ENCODE peak calls at places on chromosome 7, in six cellular contexts. H, F, T, B, K and P are unnamed samples.

GRCh38 chr7:155811895-155812761 is at the start of gene SHH:
- DNase-seq in B (no peak), F (no peak), K (no peak), T (no peak), H (no peak), P (no peak)

GRCh38 chr7:1124816-1125602 is 35.0 kb downstream of the ZFAND2A start:
- DNase-seq in B (no peak), K (peak), F (no peak), H (no peak), T (no peak), P (peak)

GRCh38 chr7:379456-380225 is 89.7 kb downstream of the FOXL3 start:
- DNase-seq in F (peak), H (no peak), B (peak), T (no peak), K (no peak), P (no peak)

GRCh38 chr7:20083781-20084180 is 133.4 kb downstream of the MACC1 start:
- DNase-seq in K (peak), B (no peak), H (no peak), T (no peak), F (no peak), P (peak)

GRCh38 chr7:143314107-143314506 is 1.8 kb upstream of the CLCN1 start:
- DNase-seq in T (no peak), B (no peak), K (no peak), F (no peak), H (no peak), P (no peak)

GRCh38 chr7:47153076-47153475 is 428.8 kb downstream of the TNS3 start:
- DNase-seq in T (peak), K (peak), H (peak), F (peak), B (no peak), P (peak)

GRCh38 chr7:56007891-56008290 is 43.4 kb downstream of the PSPH start:
- DNase-seq in H (no peak), K (no peak), B (no peak), T (no peak), F (no peak), P (no peak)

GRCh38 chr7:23710000-23710399 is at the start of gene STK31:
- DNase-seq in T (no peak), B (no peak), H (no peak), K (no peak), F (no peak), P (no peak)

GRCh38 chr7:22482476-22482875 is 17.5 kb downstream of the STEAP1B start:
- DNase-seq in F (no peak), H (no peak), K (no peak), B (no peak), T (no peak), P (no peak)

GRCh38 chr7:66219805-66220204 is 14.7 kb downstream of the TPST1 start:
- DNase-seq in K (no peak), F (no peak), T (no peak), H (no peak), B (no peak), P (no peak)
- H3K4me3 ChIP-seq in K (no peak), F (no peak), T (no peak), H (no peak), B (no peak), P (no peak)

DNA sequence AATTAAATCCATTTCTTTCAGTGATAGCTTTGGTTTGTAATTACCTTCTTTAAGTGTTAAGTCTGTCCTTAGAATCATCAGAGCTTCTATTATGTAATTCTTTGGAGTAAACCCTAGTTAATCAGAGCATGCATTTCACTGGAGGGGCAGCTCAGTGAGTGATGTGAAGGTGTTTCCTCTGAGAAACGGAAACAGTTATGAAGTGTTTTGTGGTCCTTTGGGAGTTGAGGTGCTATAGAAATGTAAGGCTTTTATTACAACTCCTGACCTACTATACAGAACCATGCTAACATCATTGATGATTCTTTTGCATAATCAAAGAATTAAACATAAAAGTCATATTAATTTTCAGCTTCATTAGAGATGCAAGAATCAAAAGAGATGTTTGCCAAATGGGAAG is 141.5 kb downstream of the EXOC4 start:
- DNase-seq in B (no peak), K (no peak), T (no peak), F (no peak), H (no peak), P (no peak)
- TF ChIP-seq CTCF in B (no peak), K (no peak), T (no peak), F (no peak), H (no peak), P (no peak)

GRCh38 chr7:98617051-98617959 is at the start of gene NPTX2:
- DNase-seq in K (no peak), H (peak), F (peak), B (peak), T (no peak), P (no peak)

GRCh38 chr7:98619450-98620321 is 2.6 kb downstream of the NPTX2 start:
- DNase-seq in F (no peak), B (no peak), H (peak), K (no peak), T (no peak), P (peak)

GRCh38 chr7:98617960-98618418 is 904 bp downstream of the NPTX2 start:
- DNase-seq in F (no peak), K (no peak), B (no peak), T (no peak), H (no peak), P (no peak)

GRCh38 chr7:98616381-98617050 is 569 bp upstream of the NPTX2 start:
- DNase-seq in T (no peak), B (no peak), K (no peak), H (no peak), F (no peak), P (no peak)

GRCh38 chr7:98618786-98619185 is 1.7 kb downstream of the NPTX2 start:
- DNase-seq in K (peak), B (no peak), F (no peak), H (no peak), T (no peak), P (no peak)
- H3K4me3 ChIP-seq in K (no peak), B (no peak), F (no peak), H (no peak), T (no peak), P (no peak)

GRCh38 chr7:101217388-101218235 is at the start of the genes PLOD3 and ZNHIT1:
- DNase-seq in F (peak), H (peak), B (peak), K (peak), T (peak), P (peak)
- TF ChIP-seq CTCF in F (no peak), H (peak), B (peak), K (no peak), T (peak), P (no peak)

DNA sequence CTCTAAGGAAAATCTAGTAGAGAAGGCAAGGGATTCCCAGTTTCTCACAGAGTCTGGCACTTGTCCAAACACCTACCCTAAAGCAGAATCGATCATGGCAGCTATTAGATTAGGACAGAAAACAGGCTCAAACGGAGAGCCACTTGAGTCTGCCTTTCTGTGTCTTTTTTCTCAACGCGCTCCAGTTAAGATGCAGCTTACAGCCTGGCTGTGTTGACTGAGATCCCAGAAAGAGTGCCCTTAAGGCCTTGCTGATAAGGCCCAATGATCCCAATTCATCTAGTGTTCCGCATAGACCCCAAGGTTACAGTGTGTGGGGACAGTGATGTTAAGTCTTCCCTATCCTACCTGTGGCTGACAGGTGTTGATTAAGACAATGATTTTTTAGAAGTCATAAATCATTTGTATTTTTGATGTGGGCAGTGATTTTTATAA is 974 bp downstream of the TMEM106B start:
- DNase-seq in H (no peak), F (peak), B (no peak), K (peak), T (no peak), P (peak)
- H3K4me3 ChIP-seq in H (peak), F (peak), B (peak), K (peak), T (peak), P (peak)

GRCh38 chr7:98291717-98292116 is 10.2 kb downstream of the BRI3 start:
- DNase-seq in F (no peak), K (no peak), B (no peak), T (no peak), H (no peak), P (no peak)
- TF ChIP-seq CTCF in F (peak), K (peak), B (no peak), T (peak), H (peak), P (no peak)

DNA sequence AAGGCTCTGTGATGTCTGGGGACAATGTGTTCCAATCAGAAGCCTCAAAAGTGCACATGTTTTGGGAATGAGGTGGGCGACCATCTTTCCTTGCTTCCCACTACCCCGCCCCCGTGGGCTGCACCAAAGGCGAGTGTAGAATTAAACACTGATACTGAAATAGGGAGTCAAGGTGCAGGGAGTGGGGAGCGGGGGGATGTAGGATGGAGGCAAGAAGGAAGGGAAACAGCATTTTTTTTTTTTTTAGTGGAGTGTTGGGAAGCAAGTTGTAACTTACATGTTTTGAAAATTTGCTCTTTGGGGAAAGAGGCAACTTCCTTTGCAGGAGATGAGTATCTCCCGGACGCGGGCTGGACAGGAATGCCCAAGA is 484 bp upstream of the DLX5 start:
- DNase-seq in H (no peak), F (no peak), T (no peak), B (no peak), K (no peak), P (no peak)
- H3K4me3 ChIP-seq in H (no peak), F (no peak), T (no peak), B (no peak), K (peak), P (no peak)

GRCh38 chr7:43391518-43391917 is 191.4 kb upstream of the STK17A start:
- DNase-seq in K (no peak), F (peak), T (no peak), B (no peak), H (no peak), P (no peak)
- TF ChIP-seq CTCF in K (no peak), F (no peak), T (no peak), B (no peak), H (no peak), P (no peak)